ENCODE peak calls at places on chromosomes 2 and 18, in four cellular contexts. Q is heart left ventricle, I is astrocyte, J is transverse colon. B is an unnamed sample. For H3K27me3 and H3K4me1, the result is how much of the 10 kb centered on the place peaks cover.

GRCh38 chr2:47241715-47242114 is 86.6 kb upstream of the STPG4 start:
- DNase-seq in Q (no peak), I (no peak), J (no peak), B (no peak)

GRCh38 chr2:239910404-239910803 is 114.7 kb downstream of the NDUFA10 start:
- DNase-seq in J (no peak), I (no peak), Q (no peak), B (peak)

GRCh38 chr2:6196461-6196860 is 504.3 kb downstream of the SOX11 start:
- DNase-seq in Q (no peak), I (no peak), J (no peak), B (no peak)

GRCh38 chr18:59559528-59559927 is 137.7 kb downstream of the CCBE1 start:
- DNase-seq in Q (no peak), I (no peak), J (no peak), B (no peak)

GRCh38 chr2:102268529-102269524 is 42.5 kb upstream of the IL1RL1 start:
- DNase-seq in Q (no peak), I (peak), J (no peak), B (no peak)

GRCh38 chr2:124670187-124670586 is 645.1 kb downstream of the CNTNAP5 start:
- DNase-seq in J (no peak), I (no peak), Q (no peak), B (no peak)

GRCh38 chr2:8316356-8316755 is 365.5 kb upstream of the ID2 start:
- DNase-seq in J (no peak), Q (no peak), I (no peak), B (no peak)

GRCh38 chr2:170039401-170040172 is 138.4 kb upstream of the MYO3B start:
- DNase-seq in Q (no peak), J (no peak), I (no peak), B (no peak)

GRCh38 chr2:204533629-204534370 is 11.5 kb upstream of the PARD3B start:
- DNase-seq in I (peak), J (no peak), Q (no peak), B (no peak)

GRCh38 chr2:172288603-172289002 is 138.8 kb upstream of the ITGA6 start:
- DNase-seq in I (peak), Q (no peak), J (no peak), B (no peak)

GRCh38 chr2:224940618-224941017 is 101.7 kb downstream of the DOCK10 start:
- DNase-seq in I (no peak), Q (no peak), J (no peak), B (no peak)

GRCh38 chr2:238093181-238094140 is 6.7 kb upstream of the ESPNL start:
- DNase-seq in Q (no peak), I (no peak), J (no peak), B (no peak)

GRCh38 chr18:43236921-43237320 is 40.4 kb downstream of the SYT4 start:
- DNase-seq in I (peak), J (no peak), Q (no peak), B (no peak)

GRCh38 chr2:48383055-48383454 is 146.9 kb upstream of the STON1 start:
- DNase-seq in Q (no peak), J (no peak), I (no peak), B (no peak)

GRCh38 chr18:48940854-48941531 is 9.8 kb downstream of the SMAD7 start:
- DNase-seq in I (no peak), Q (no peak), J (peak), B (no peak)

GRCh38 chr2:121860033-121860810 is 104.8 kb downstream of the TSN start:
- DNase-seq in Q (no peak), I (peak), J (no peak), B (no peak)

GRCh38 chr2:195445639-195446038 is 211.4 kb upstream of the SLC39A10 start:
- DNase-seq in I (no peak), Q (no peak), J (no peak), B (no peak)

GRCh38 chr2:236553522-236553921 is 16.1 kb upstream of the ACKR3 start:
- DNase-seq in J (no peak), Q (no peak), I (no peak), B (no peak)

GRCh38 chr2:222973733-222974132 is 78.3 kb upstream of the KCNE4 start:
- DNase-seq in J (no peak), I (no peak), Q (no peak), B (no peak)

GRCh38 chr18:45496746-45497145 is 118.5 kb upstream of the SLC14A2 start:
- DNase-seq in Q (no peak), J (no peak), I (no peak), B (no peak)
- H3K27me3 ChIP-seq in Q (under half), J (under half), I (under half), B (under half)

DNA sequence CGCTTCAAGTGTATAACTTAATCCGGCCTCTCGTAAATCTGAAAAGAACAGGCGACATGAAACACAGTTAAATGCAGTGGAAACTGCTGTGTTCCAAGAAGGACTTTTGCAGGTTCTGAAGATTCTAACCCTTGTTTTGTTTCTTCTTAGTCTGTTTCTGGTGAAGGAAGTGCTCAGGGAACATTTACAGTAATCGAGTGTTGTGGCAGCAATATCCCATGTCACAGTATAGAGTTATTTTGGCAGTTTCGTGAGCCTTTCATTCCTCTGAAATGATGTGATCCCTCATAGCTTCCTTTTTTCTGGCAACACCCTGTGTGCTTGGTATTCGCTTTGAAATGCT is 2.7 kb downstream of the CRIM1 start:
- DNase-seq in J (no peak), I (peak), Q (no peak), B (no peak)
- H3K4me1 ChIP-seq in J (under half), I (half or more), Q (under half), B (under half)

GRCh38 chr18:4931209-4931608 is 265.8 kb downstream of the AKAIN1 start:
- DNase-seq in Q (no peak), J (no peak), I (no peak), B (no peak)
- H3K27me3 ChIP-seq in Q (under half), J (under half), I (under half), B (under half)

GRCh38 chr2:36355157-36355889 is at the start of gene CRIM1:
- DNase-seq in J (peak), Q (peak), I (peak), B (peak)
- H3K4me1 ChIP-seq in J (under half), Q (under half), I (under half), B (under half)

GRCh38 chr18:57430983-57431382 is 4.2 kb upstream of the ONECUT2 start:
- DNase-seq in I (no peak), Q (no peak), J (no peak), B (no peak)
- H3K27me3 ChIP-seq in I (half or more), Q (half or more), J (half or more), B (under half)

DNA sequence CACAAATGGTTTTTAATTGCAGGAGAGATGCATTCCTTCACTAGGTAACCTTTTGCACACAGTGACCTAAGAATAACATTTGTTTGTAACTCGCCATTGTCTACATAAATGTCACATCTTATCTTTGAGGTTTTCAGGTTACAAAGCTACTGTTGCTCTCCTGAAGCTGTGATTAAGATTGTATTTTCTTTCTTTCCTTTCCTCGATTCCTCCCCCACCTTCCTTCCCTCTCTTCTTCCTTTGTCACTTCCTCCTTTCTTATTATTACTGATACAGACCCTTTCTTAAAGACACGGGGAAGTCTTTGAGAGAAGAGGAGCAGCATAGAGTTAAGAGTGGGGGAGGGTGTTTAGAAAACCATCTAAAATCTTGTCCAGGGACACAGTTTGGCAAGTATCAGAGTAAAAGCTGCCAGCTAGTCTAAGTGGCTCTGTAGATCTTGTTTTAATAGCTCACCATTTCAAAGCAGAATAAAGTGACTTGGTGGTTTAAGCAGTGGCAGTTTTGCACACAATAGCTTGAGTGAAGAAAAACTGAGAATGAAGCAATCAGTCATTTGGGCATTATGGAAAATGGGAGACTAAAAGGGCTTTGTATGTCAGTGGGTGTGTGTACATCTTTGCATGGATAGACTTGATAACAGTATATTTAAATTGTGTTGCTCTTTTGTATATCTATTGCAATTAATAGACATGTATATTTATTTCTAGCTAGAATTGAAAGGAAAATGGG is 10.9 kb downstream of the CERS6 start:
- DNase-seq in I (no peak), Q (no peak), J (no peak), B (no peak)
- H3K4me1 ChIP-seq in I (under half), Q (under half), J (half or more), B (under half)

DNA sequence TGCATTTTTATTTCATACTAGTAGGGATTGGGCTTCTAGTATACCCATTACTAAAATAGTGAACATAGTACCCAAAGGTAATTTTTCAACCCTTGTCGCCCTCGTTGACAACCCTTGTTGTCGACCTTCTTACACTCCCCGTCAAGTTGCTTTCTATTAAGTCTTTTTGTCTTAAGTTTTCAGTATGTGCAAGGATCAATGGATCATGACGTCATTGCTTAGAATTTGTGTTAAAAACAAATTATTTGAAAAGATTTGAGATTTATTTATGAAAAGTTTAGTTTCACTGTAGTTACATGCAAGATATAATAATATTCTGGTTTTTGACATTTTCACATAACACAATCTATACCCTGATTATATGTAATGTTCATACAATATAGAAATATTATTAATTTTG is 110.4 kb downstream of the CBLN2 start:
- DNase-seq in Q (no peak), I (no peak), J (no peak), B (no peak)
- H3K27me3 ChIP-seq in Q (under half), I (under half), J (under half), B (under half)

GRCh38 chr18:78579854-78580577 is 399.6 kb upstream of the SALL3 start:
- DNase-seq in Q (no peak), J (no peak), I (no peak), B (no peak)

GRCh38 chr18:78579449-78579848 is 400.2 kb upstream of the SALL3 start:
- DNase-seq in I (no peak), Q (no peak), J (no peak), B (no peak)

GRCh38 chr18:78580835-78581339 is 398.7 kb upstream of the SALL3 start:
- DNase-seq in I (no peak), J (no peak), Q (no peak), B (no peak)

GRCh38 chr18:78573773-78574172 is 405.8 kb upstream of the SALL3 start:
- DNase-seq in Q (no peak), I (no peak), J (no peak), B (no peak)

GRCh38 chr18:78576967-78577366 is 402.7 kb upstream of the SALL3 start:
- DNase-seq in I (no peak), J (no peak), Q (no peak), B (no peak)
- H3K4me1 ChIP-seq in I (under half), J (under half), Q (under half), B (under half)

B was measured in lung.